ENCODE peak calls at places on chromosomes 2 and 18, in five cellular contexts. C is CD8-positive, alpha-beta memory T cell; J is non-pigmented ciliary epithelial cell; U is foreskin fibroblast; H is central memory CD8-positive, alpha-beta T cell. B is an unnamed sample.

GRCh38 chr2:218716070-218716469 is 5.4 kb downstream of the TTLL4 start:
- DNase-seq in C (no peak), J (no peak), U (no peak), H (no peak), B (no peak)

GRCh38 chr18:12405066-12405465 is 2.7 kb upstream of the PRELID3A start:
- DNase-seq in C (no peak), J (no peak), H (no peak), U (no peak), B (no peak)

GRCh38 chr2:58039170-58039611 is 7.4 kb upstream of the VRK2 start:
- DNase-seq in C (no peak), H (no peak), J (no peak), U (peak), B (no peak)

GRCh38 chr2:99481527-99481926 is 8.3 kb downstream of the REV1 start:
- DNase-seq in U (no peak), H (no peak), J (no peak), C (no peak), B (no peak)

GRCh38 chr2:238949710-238950345 is 101.9 kb downstream of the TWIST2 start:
- DNase-seq in H (no peak), J (no peak), U (no peak), C (no peak), B (no peak)

GRCh38 chr2:144659731-144660275 is 139.9 kb upstream of the ZEB2 start:
- DNase-seq in C (no peak), H (peak), U (peak), J (peak), B (no peak)

GRCh38 chr18:79930020-79930642 is 21.3 kb downstream of the SLC66A2 start:
- DNase-seq in C (no peak), J (no peak), U (no peak), H (no peak), B (no peak)

GRCh38 chr2:68482296-68482695 is 14.9 kb downstream of the APLF start:
- DNase-seq in U (no peak), C (no peak), H (no peak), J (no peak), B (no peak)

GRCh38 chr2:12177052-12177994 is 430.9 kb downstream of the LPIN1 start:
- DNase-seq in U (peak), J (no peak), C (peak), H (no peak), B (peak)

GRCh38 chr18:6781846-6782245 is 52.3 kb downstream of the ARHGAP28 start:
- DNase-seq in C (no peak), U (peak), H (no peak), J (no peak), B (no peak)

GRCh38 chr18:48345596-48345995 is 63.6 kb downstream of the ZBTB7C start:
- DNase-seq in H (no peak), U (no peak), J (no peak), C (no peak), B (no peak)

GRCh38 chr2:217906787-217907186 is 96.0 kb downstream of the TNS1 start:
- DNase-seq in H (no peak), J (no peak), U (no peak), C (no peak), B (no peak)

GRCh38 chr18:46711444-46711863 is 45.4 kb downstream of the ST8SIA5 start:
- DNase-seq in J (no peak), U (no peak), C (no peak), H (no peak), B (no peak)

GRCh38 chr2:105936954-105937353 is 192.2 kb downstream of the NCK2 start:
- DNase-seq in H (no peak), C (no peak), J (no peak), U (no peak), B (no peak)

GRCh38 chr2:124542932-124543640 is 518.0 kb downstream of the CNTNAP5 start:
- DNase-seq in J (no peak), H (no peak), C (no peak), U (no peak), B (no peak)

GRCh38 chr2:57139179-57139578 is 907.4 kb upstream of the VRK2 start:
- DNase-seq in C (no peak), U (no peak), H (no peak), J (no peak), B (no peak)

GRCh38 chr2:218513676-218514075 is 54.5 kb downstream of the USP37 start:
- DNase-seq in J (no peak), H (no peak), C (no peak), U (no peak), B (no peak)

GRCh38 chr2:23835988-23836387 is 90.9 kb downstream of the ATAD2B start:
- DNase-seq in C (no peak), H (no peak), J (no peak), U (no peak), B (no peak)

GRCh38 chr2:53859354-53860159 is at the start of gene GPR75:
- DNase-seq in H (no peak), U (peak), J (no peak), C (no peak), B (no peak)

GRCh38 chr2:128867936-128868636 is 549.4 kb upstream of the HS6ST1 start:
- DNase-seq in C (no peak), U (no peak), J (no peak), H (no peak), B (no peak)

GRCh38 chr2:11567631-11568031 is 33.8 kb downstream of the GREB1 start:
- DNase-seq in C (no peak), U (no peak), H (no peak), J (no peak), B (no peak)

GRCh38 chr18:36634573-36635216 is 194.1 kb downstream of the TPGS2 start:
- DNase-seq in J (no peak), U (no peak), H (no peak), C (no peak), B (no peak)

GRCh38 chr2:107108556-107108955 is 222.6 kb upstream of the ST6GAL2 start:
- DNase-seq in H (no peak), J (no peak), U (no peak), C (no peak), B (no peak)